ENCODE peak calls at places on chromosome 3, in seven cellular contexts. S is epithelial cell of prostate, M is tibial nerve, K is body of pancreas, U is K562, L is GM23338, D is mammary epithelial cell. R is an unnamed sample.

GRCh38 chr3:123883111-123883510 is 1.0 kb downstream of the MYLK start:
- DNase-seq in S (no peak), M (no peak), K (no peak), U (no peak), L (no peak), D (peak), R (peak)

GRCh38 chr3:156483002-156483401 is 71.9 kb downstream of the SSR3 start:
- DNase-seq in S (no peak), M (no peak), K (no peak), U (no peak), L (no peak), D (no peak), R (no peak)

GRCh38 chr3:59850352-59850870 is 800.6 kb upstream of the CFAP20DC start:
- DNase-seq in S (no peak), M (no peak), K (no peak), U (no peak), L (no peak), D (no peak), R (no peak)

GRCh38 chr3:172135185-172135584 is 95.8 kb downstream of the FNDC3B start:
- DNase-seq in S (no peak), M (no peak), K (no peak), U (no peak), L (no peak), D (no peak), R (no peak)

GRCh38 chr3:183392166-183393034 is 36.0 kb downstream of the MCF2L2 start:
- DNase-seq in S (no peak), M (no peak), K (no peak), U (no peak), L (peak), D (peak), R (no peak)

GRCh38 chr3:190369701-190370295 is 18.2 kb upstream of the CLDN16 start:
- DNase-seq in S (peak), M (no peak), K (no peak), U (no peak), L (no peak), D (peak), R (no peak)

GRCh38 chr3:23461069-23461468 is 257.9 kb downstream of the UBE2E2 start:
- DNase-seq in S (no peak), M (no peak), K (no peak), U (no peak), L (no peak), D (no peak), R (no peak)

GRCh38 chr3:175342196-175342595 is 483.1 kb downstream of the NAALADL2 start:
- DNase-seq in S (no peak), M (no peak), K (no peak), U (no peak), L (no peak), D (peak), R (no peak)

GRCh38 chr3:67083277-67083676 is 85.2 kb downstream of the KBTBD8 start:
- DNase-seq in S (no peak), M (no peak), K (no peak), U (no peak), L (no peak), D (peak), R (no peak)

GRCh38 chr3:11733914-11734313 is 90.2 kb upstream of the VGLL4 start:
- DNase-seq in S (no peak), M (no peak), K (no peak), U (no peak), L (no peak), D (no peak), R (no peak)

GRCh38 chr3:9211155-9211950 is 38.1 kb downstream of the SRGAP3 start:
- DNase-seq in S (no peak), M (no peak), K (no peak), U (no peak), L (no peak), D (peak), R (no peak)

GRCh38 chr3:55007971-55008370 is 80.1 kb upstream of the LRTM1 start:
- DNase-seq in S (no peak), M (no peak), K (no peak), U (no peak), L (no peak), D (no peak), R (no peak)

GRCh38 chr3:43270078-43270477 is 16.3 kb upstream of the SNRK start:
- DNase-seq in S (no peak), M (no peak), K (no peak), U (no peak), L (no peak), D (no peak), R (no peak)

GRCh38 chr3:52317601-52318000 is 1.5 kb downstream of the DNAH1 start:
- DNase-seq in S (no peak), M (no peak), K (peak), U (peak), L (peak), D (peak), R (peak)

GRCh38 chr3:107117922-107118576 is 259.2 kb upstream of the CCDC54 start:
- DNase-seq in S (no peak), M (peak), K (peak), U (peak), L (peak), D (peak), R (no peak)

GRCh38 chr3:9146367-9147071 is 102.9 kb downstream of the SRGAP3 start:
- DNase-seq in S (no peak), M (no peak), K (no peak), U (no peak), L (no peak), D (no peak), R (peak)

GRCh38 chr3:139481116-139481515 is 4.8 kb upstream of the RBP2 start:
- DNase-seq in S (no peak), M (no peak), K (no peak), U (no peak), L (peak), D (no peak), R (no peak)

GRCh38 chr3:38133209-38133556 is 3.7 kb downstream of the ACAA1 start:
- DNase-seq in S (no peak), M (no peak), K (no peak), U (no peak), L (no peak), D (no peak), R (peak)

GRCh38 chr3:154050766-154051165 is 70.4 kb upstream of the ARHGEF26 start:
- DNase-seq in S (no peak), M (no peak), K (no peak), U (no peak), L (no peak), D (no peak), R (no peak)

GRCh38 chr3:176939022-176939817 is 258.1 kb downstream of the TBL1XR1 start:
- DNase-seq in S (peak), M (peak), K (peak), U (peak), L (peak), D (peak), R (peak)

GRCh38 chr3:137642831-137643230 is 121.3 kb upstream of the SOX14 start:
- DNase-seq in S (no peak), M (no peak), K (peak), U (no peak), L (peak), D (no peak), R (no peak)

GRCh38 chr3:61841111-61841845 is 279.9 kb downstream of the PTPRG start:
- DNase-seq in S (no peak), M (peak), K (no peak), U (no peak), L (no peak), D (no peak), R (no peak)

GRCh38 chr3:29280675-29281264 is at the start of gene RBMS3:
- DNase-seq in S (peak), M (peak), K (peak), U (no peak), L (peak), D (peak), R (peak)

GRCh38 chr3:135905058-135905724 is 60.3 kb upstream of the PPP2R3A start:
- DNase-seq in S (no peak), M (no peak), K (no peak), U (no peak), L (peak), D (peak), R (no peak)

DNA sequence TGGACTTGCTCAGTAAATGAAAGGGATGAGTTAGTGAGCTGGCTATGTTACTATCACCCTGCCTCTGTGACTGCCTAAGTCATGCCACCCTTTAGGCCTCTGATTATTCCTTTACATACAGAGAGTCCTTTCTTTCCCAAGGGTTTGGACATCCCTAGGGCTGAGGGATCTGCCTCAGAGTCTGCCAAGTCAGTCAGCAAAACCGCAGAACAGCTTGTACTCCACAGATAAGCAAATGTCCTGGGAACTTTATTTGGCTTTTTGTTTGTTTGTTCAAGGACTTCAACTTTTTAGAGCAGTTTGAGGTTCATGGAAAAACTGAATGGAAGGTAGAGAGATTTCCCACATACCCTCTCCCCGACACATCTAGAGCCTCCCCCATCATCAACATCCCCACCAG is 82.6 kb upstream of the TRIM42 start:
- DNase-seq in S (no peak), M (no peak), K (no peak), U (peak), L (no peak), D (peak), R (no peak)
- H3K27ac ChIP-seq in S (no peak), M (peak), K (no peak), U (no peak), L (no peak), D (no peak), R (no peak)

GRCh38 chr3:56590814-56591213 is 33.8 kb downstream of the CCDC66 start:
- DNase-seq in S (peak), M (no peak), K (no peak), U (no peak), L (peak), D (peak), R (no peak)

GRCh38 chr3:56595956-56596355 is 39.0 kb downstream of the CCDC66 start:
- DNase-seq in S (no peak), M (no peak), K (no peak), U (no peak), L (no peak), D (no peak), R (no peak)

GRCh38 chr3:56591256-56591655 is 34.3 kb downstream of the CCDC66 start:
- DNase-seq in S (no peak), M (no peak), K (no peak), U (no peak), L (no peak), D (no peak), R (no peak)

GRCh38 chr3:56596441-56596840 is 39.5 kb downstream of the CCDC66 start:
- DNase-seq in S (no peak), M (no peak), K (no peak), U (no peak), L (no peak), D (no peak), R (no peak)

DNA sequence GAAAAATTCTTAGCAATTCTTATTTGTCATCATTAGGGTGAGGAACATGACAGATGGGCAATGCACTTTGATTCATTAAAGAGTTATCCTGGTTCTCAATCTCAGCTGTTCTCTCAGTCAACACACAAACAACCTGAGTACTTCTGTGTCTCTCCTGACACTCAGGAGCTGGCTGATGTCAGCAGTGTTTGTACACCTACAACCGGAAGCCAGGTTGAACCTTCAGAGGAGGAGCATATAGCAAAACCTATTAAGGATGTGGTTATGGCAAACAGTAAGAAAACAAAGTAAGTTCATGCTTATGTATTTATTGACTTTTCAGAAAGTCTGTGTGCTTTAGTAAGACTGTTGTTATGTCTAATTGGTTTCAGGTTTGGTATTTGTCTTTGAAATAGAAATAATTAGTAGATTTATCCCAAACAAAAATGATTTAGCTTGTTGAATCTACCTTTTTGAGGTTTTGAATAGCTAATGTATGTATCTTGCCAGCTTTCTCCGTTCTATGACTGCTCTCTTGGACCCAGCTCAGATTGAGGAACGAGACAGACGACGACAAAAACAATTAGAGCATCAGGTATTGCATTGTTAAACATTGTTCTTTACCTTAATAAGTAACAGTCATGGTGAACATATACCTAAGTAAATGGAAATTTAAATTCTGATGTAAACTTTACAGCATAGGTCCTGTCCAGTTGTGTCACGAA is 36.6 kb downstream of the CCDC66 start:
- DNase-seq in S (no peak), M (no peak), K (peak), U (no peak), L (no peak), D (no peak), R (no peak)
- H3K27ac ChIP-seq in S (no peak), M (no peak), K (no peak), U (no peak), L (no peak), D (no peak), R (no peak)

GRCh38 chr3:119675188-119675874 is 1.9 kb downstream of the COX17 start:
- DNase-seq in S (no peak), M (no peak), K (no peak), U (no peak), L (no peak), D (no peak), R (no peak)
- H3K27ac ChIP-seq in S (no peak), M (peak), K (peak), U (no peak), L (no peak), D (no peak), R (peak)

DNA sequence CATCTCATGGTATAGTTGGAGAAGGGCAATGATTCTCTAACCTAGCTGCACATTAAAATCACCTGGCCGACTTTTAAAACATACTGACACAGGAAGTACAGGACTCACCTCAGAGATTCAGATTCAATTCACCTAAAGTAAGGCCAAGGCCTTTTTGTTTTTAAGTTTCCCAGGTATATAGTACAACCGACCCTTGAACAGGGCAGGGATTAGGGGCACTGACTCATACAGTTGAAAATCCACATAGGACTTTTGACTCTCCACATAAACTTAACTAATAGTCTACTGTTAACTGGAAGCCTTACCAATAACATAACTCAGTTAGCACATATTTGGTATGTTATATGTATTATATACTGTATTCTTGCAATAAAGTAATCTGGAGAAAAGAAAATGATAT is 129.5 kb upstream of the ABI3BP start:
- DNase-seq in S (no peak), M (no peak), K (no peak), U (no peak), L (no peak), D (no peak), R (no peak)
- H3K27ac ChIP-seq in S (no peak), M (no peak), K (no peak), U (no peak), L (no peak), D (no peak), R (no peak)

GRCh38 chr3:132784502-132785025 is 62.4 kb upstream of the NPHP3 start:
- DNase-seq in S (no peak), M (no peak), K (no peak), U (no peak), L (no peak), D (no peak), R (no peak)
- H3K27ac ChIP-seq in S (no peak), M (no peak), K (no peak), U (no peak), L (no peak), D (no peak), R (no peak)

GRCh38 chr3:12952322-12953200 is 111.2 kb upstream of the RPL32 start:
- DNase-seq in S (no peak), M (no peak), K (no peak), U (peak), L (no peak), D (no peak), R (no peak)
- H3K27ac ChIP-seq in S (no peak), M (peak), K (no peak), U (peak), L (no peak), D (no peak), R (no peak)

GRCh38 chr3:158368271-158368670 is 202.7 kb upstream of the MLF1 start:
- DNase-seq in S (no peak), M (no peak), K (no peak), U (no peak), L (no peak), D (no peak), R (no peak)
- H3K27ac ChIP-seq in S (no peak), M (no peak), K (no peak), U (no peak), L (no peak), D (no peak), R (no peak)